ENCODE peak calls at places on chromosomes 4 and X, in ten cellular contexts. One of them, this sample, is unnamed.

GRCh38 chr4:14744346-14744745 is 257.9 kb upstream of the CPEB2 start:
- DNase-seq in activated CD4-positive, alpha-beta T cell treated with anti-CD3 and anti-CD28 coated beads, Interleukin-2, amount 50 U/mL, for 1 hour: no peak
- DNase-seq in HT1080: no peak
- DNase-seq in occipital lobe: no peak
- DNase-seq in ureter: no peak
- DNase-seq in NCI-H526: no peak
- DNase-seq in stimulated activated CD8-positive, alpha-beta memory T cell treated with anti-CD3 and anti-CD28 coated beads, Interleukin-12 subunit alpha, Interleukin-12 subunit beta, amount 100 ng/mL, for 4 hours: no peak
- DNase-seq in cardiac muscle cell: no peak
- DNase-seq in endothelial cell: no peak
- DNase-seq in nucleus accumbens: no peak
- DNase-seq in this sample: no peak

GRCh38 chr4:185282968-185283367 is 73.6 kb downstream of the SNX25 start:
- DNase-seq in nucleus accumbens: no peak
- DNase-seq in activated CD4-positive, alpha-beta T cell treated with anti-CD3 and anti-CD28 coated beads, Interleukin-2, amount 50 U/mL, for 1 hour: no peak
- DNase-seq in NCI-H526: no peak
- DNase-seq in cardiac muscle cell: no peak
- DNase-seq in ureter: no peak
- DNase-seq in occipital lobe: no peak
- DNase-seq in HT1080: peak; percentile 30
- DNase-seq in endothelial cell: no peak
- DNase-seq in stimulated activated CD8-positive, alpha-beta memory T cell treated with anti-CD3 and anti-CD28 coated beads, Interleukin-12 subunit alpha, Interleukin-12 subunit beta, amount 100 ng/mL, for 4 hours: no peak
- DNase-seq in this sample: no peak

GRCh38 chr4:72966652-72967051 is 102.9 kb downstream of the COX18 start:
- DNase-seq in HT1080: no peak
- DNase-seq in ureter: no peak
- DNase-seq in endothelial cell: no peak
- DNase-seq in nucleus accumbens: no peak
- DNase-seq in activated CD4-positive, alpha-beta T cell treated with anti-CD3 and anti-CD28 coated beads, Interleukin-2, amount 50 U/mL, for 1 hour: no peak
- DNase-seq in NCI-H526: no peak
- DNase-seq in occipital lobe: no peak
- DNase-seq in cardiac muscle cell: no peak
- DNase-seq in stimulated activated CD8-positive, alpha-beta memory T cell treated with anti-CD3 and anti-CD28 coated beads, Interleukin-12 subunit alpha, Interleukin-12 subunit beta, amount 100 ng/mL, for 4 hours: no peak
- DNase-seq in this sample: no peak

GRCh38 chr4:136769717-136770116 is 762.6 kb downstream of the PCDH18 start:
- DNase-seq in stimulated activated CD8-positive, alpha-beta memory T cell treated with anti-CD3 and anti-CD28 coated beads, Interleukin-12 subunit alpha, Interleukin-12 subunit beta, amount 100 ng/mL, for 4 hours: no peak
- DNase-seq in activated CD4-positive, alpha-beta T cell treated with anti-CD3 and anti-CD28 coated beads, Interleukin-2, amount 50 U/mL, for 1 hour: no peak
- DNase-seq in occipital lobe: no peak
- DNase-seq in NCI-H526: no peak
- DNase-seq in cardiac muscle cell: no peak
- DNase-seq in HT1080: no peak
- DNase-seq in nucleus accumbens: no peak
- DNase-seq in endothelial cell: no peak
- DNase-seq in ureter: no peak
- DNase-seq in this sample: no peak

GRCh38 chrX:39437670-39438441 is 636.6 kb downstream of the MID1IP1 start:
- DNase-seq in nucleus accumbens: no peak
- DNase-seq in cardiac muscle cell: no peak
- DNase-seq in NCI-H526: no peak
- DNase-seq in stimulated activated CD8-positive, alpha-beta memory T cell treated with anti-CD3 and anti-CD28 coated beads, Interleukin-12 subunit alpha, Interleukin-12 subunit beta, amount 100 ng/mL, for 4 hours: no peak
- DNase-seq in HT1080: no peak
- DNase-seq in activated CD4-positive, alpha-beta T cell treated with anti-CD3 and anti-CD28 coated beads, Interleukin-2, amount 50 U/mL, for 1 hour: no peak
- DNase-seq in occipital lobe: no peak
- DNase-seq in endothelial cell: no peak
- DNase-seq in ureter: no peak
- DNase-seq in this sample: no peak

GRCh38 chrX:134431894-134432293 is 28.1 kb upstream of the HPRT1 start:
- DNase-seq in occipital lobe: no peak
- DNase-seq in ureter: no peak
- DNase-seq in cardiac muscle cell: no peak
- DNase-seq in HT1080: peak; percentile 86
- DNase-seq in stimulated activated CD8-positive, alpha-beta memory T cell treated with anti-CD3 and anti-CD28 coated beads, Interleukin-12 subunit alpha, Interleukin-12 subunit beta, amount 100 ng/mL, for 4 hours: no peak
- DNase-seq in nucleus accumbens: no peak
- DNase-seq in activated CD4-positive, alpha-beta T cell treated with anti-CD3 and anti-CD28 coated beads, Interleukin-2, amount 50 U/mL, for 1 hour: no peak
- DNase-seq in NCI-H526: no peak
- DNase-seq in endothelial cell: no peak
- DNase-seq in this sample: no peak

GRCh38 chrX:153657161-153657560 is 10.2 kb downstream of the DUSP9 start:
- DNase-seq in cardiac muscle cell: no peak
- DNase-seq in activated CD4-positive, alpha-beta T cell treated with anti-CD3 and anti-CD28 coated beads, Interleukin-2, amount 50 U/mL, for 1 hour: no peak
- DNase-seq in NCI-H526: no peak
- DNase-seq in endothelial cell: no peak
- DNase-seq in HT1080: no peak
- DNase-seq in occipital lobe: no peak
- DNase-seq in nucleus accumbens: no peak
- DNase-seq in stimulated activated CD8-positive, alpha-beta memory T cell treated with anti-CD3 and anti-CD28 coated beads, Interleukin-12 subunit alpha, Interleukin-12 subunit beta, amount 100 ng/mL, for 4 hours: no peak
- DNase-seq in ureter: no peak
- DNase-seq in this sample: no peak

GRCh38 chr4:110787781-110788180 is 164.9 kb upstream of the PITX2 start:
- DNase-seq in endothelial cell: no peak
- DNase-seq in nucleus accumbens: no peak
- DNase-seq in cardiac muscle cell: no peak
- DNase-seq in occipital lobe: no peak
- DNase-seq in stimulated activated CD8-positive, alpha-beta memory T cell treated with anti-CD3 and anti-CD28 coated beads, Interleukin-12 subunit alpha, Interleukin-12 subunit beta, amount 100 ng/mL, for 4 hours: no peak
- DNase-seq in HT1080: no peak
- DNase-seq in ureter: no peak
- DNase-seq in activated CD4-positive, alpha-beta T cell treated with anti-CD3 and anti-CD28 coated beads, Interleukin-2, amount 50 U/mL, for 1 hour: no peak
- DNase-seq in NCI-H526: no peak
- DNase-seq in this sample: no peak

GRCh38 chr4:25308761-25309160 is 3.8 kb upstream of the ZCCHC4 start:
- DNase-seq in activated CD4-positive, alpha-beta T cell treated with anti-CD3 and anti-CD28 coated beads, Interleukin-2, amount 50 U/mL, for 1 hour: no peak
- DNase-seq in ureter: no peak
- DNase-seq in cardiac muscle cell: peak; percentile 18
- DNase-seq in endothelial cell: no peak
- DNase-seq in NCI-H526: no peak
- DNase-seq in occipital lobe: no peak
- DNase-seq in stimulated activated CD8-positive, alpha-beta memory T cell treated with anti-CD3 and anti-CD28 coated beads, Interleukin-12 subunit alpha, Interleukin-12 subunit beta, amount 100 ng/mL, for 4 hours: no peak
- DNase-seq in HT1080: peak; percentile 36
- DNase-seq in nucleus accumbens: no peak
- DNase-seq in this sample: no peak

GRCh38 chr4:129240816-129241215 is 144.9 kb downstream of the C4orf33 start:
- DNase-seq in cardiac muscle cell: no peak
- DNase-seq in endothelial cell: no peak
- DNase-seq in activated CD4-positive, alpha-beta T cell treated with anti-CD3 and anti-CD28 coated beads, Interleukin-2, amount 50 U/mL, for 1 hour: no peak
- DNase-seq in NCI-H526: no peak
- DNase-seq in HT1080: no peak
- DNase-seq in stimulated activated CD8-positive, alpha-beta memory T cell treated with anti-CD3 and anti-CD28 coated beads, Interleukin-12 subunit alpha, Interleukin-12 subunit beta, amount 100 ng/mL, for 4 hours: no peak
- DNase-seq in ureter: no peak
- DNase-seq in nucleus accumbens: no peak
- DNase-seq in occipital lobe: no peak
- DNase-seq in this sample: no peak

GRCh38 chr4:8238061-8238511 is 31.5 kb upstream of the HTRA3 start:
- DNase-seq in NCI-H526: peak; percentile 81
- DNase-seq in ureter: no peak
- DNase-seq in stimulated activated CD8-positive, alpha-beta memory T cell treated with anti-CD3 and anti-CD28 coated beads, Interleukin-12 subunit alpha, Interleukin-12 subunit beta, amount 100 ng/mL, for 4 hours: no peak
- DNase-seq in HT1080: no peak
- DNase-seq in nucleus accumbens: no peak
- DNase-seq in occipital lobe: no peak
- DNase-seq in activated CD4-positive, alpha-beta T cell treated with anti-CD3 and anti-CD28 coated beads, Interleukin-2, amount 50 U/mL, for 1 hour: peak; percentile 29
- DNase-seq in cardiac muscle cell: no peak
- DNase-seq in endothelial cell: no peak
- DNase-seq in this sample: no peak

GRCh38 chr4:8725071-8725841 is 132.7 kb downstream of the CPZ start:
- DNase-seq in cardiac muscle cell: peak; percentile 28
- DNase-seq in ureter: peak; percentile 32
- DNase-seq in endothelial cell: no peak
- DNase-seq in nucleus accumbens: no peak
- DNase-seq in occipital lobe: no peak
- DNase-seq in stimulated activated CD8-positive, alpha-beta memory T cell treated with anti-CD3 and anti-CD28 coated beads, Interleukin-12 subunit alpha, Interleukin-12 subunit beta, amount 100 ng/mL, for 4 hours: no peak
- DNase-seq in NCI-H526: no peak
- DNase-seq in activated CD4-positive, alpha-beta T cell treated with anti-CD3 and anti-CD28 coated beads, Interleukin-2, amount 50 U/mL, for 1 hour: no peak
- DNase-seq in HT1080: no peak
- DNase-seq in this sample: no peak

GRCh38 chr4:103046416-103047290 is 27.1 kb upstream of the SLC9B1 start:
- DNase-seq in NCI-H526: peak; percentile 39
- DNase-seq in nucleus accumbens: no peak
- DNase-seq in cardiac muscle cell: peak; percentile 63
- DNase-seq in stimulated activated CD8-positive, alpha-beta memory T cell treated with anti-CD3 and anti-CD28 coated beads, Interleukin-12 subunit alpha, Interleukin-12 subunit beta, amount 100 ng/mL, for 4 hours: no peak
- DNase-seq in occipital lobe: no peak
- DNase-seq in HT1080: peak; percentile 26
- DNase-seq in ureter: no peak
- DNase-seq in activated CD4-positive, alpha-beta T cell treated with anti-CD3 and anti-CD28 coated beads, Interleukin-2, amount 50 U/mL, for 1 hour: peak; percentile 29
- DNase-seq in endothelial cell: peak; percentile 24
- DNase-seq in this sample: peak; percentile 52

GRCh38 chr4:127604949-127605709 is 27.6 kb upstream of the INTU start:
- DNase-seq in occipital lobe: no peak
- DNase-seq in nucleus accumbens: no peak
- DNase-seq in stimulated activated CD8-positive, alpha-beta memory T cell treated with anti-CD3 and anti-CD28 coated beads, Interleukin-12 subunit alpha, Interleukin-12 subunit beta, amount 100 ng/mL, for 4 hours: no peak
- DNase-seq in ureter: no peak
- DNase-seq in NCI-H526: peak; percentile 60
- DNase-seq in cardiac muscle cell: peak; percentile 47
- DNase-seq in HT1080: no peak
- DNase-seq in activated CD4-positive, alpha-beta T cell treated with anti-CD3 and anti-CD28 coated beads, Interleukin-2, amount 50 U/mL, for 1 hour: no peak
- DNase-seq in endothelial cell: no peak
- DNase-seq in this sample: peak; percentile 52

GRCh38 chrX:53817548-53817947 is 131.0 kb upstream of the HUWE1 start:
- DNase-seq in HT1080: no peak
- DNase-seq in activated CD4-positive, alpha-beta T cell treated with anti-CD3 and anti-CD28 coated beads, Interleukin-2, amount 50 U/mL, for 1 hour: no peak
- DNase-seq in ureter: no peak
- DNase-seq in endothelial cell: no peak
- DNase-seq in cardiac muscle cell: no peak
- DNase-seq in occipital lobe: no peak
- DNase-seq in nucleus accumbens: no peak
- DNase-seq in stimulated activated CD8-positive, alpha-beta memory T cell treated with anti-CD3 and anti-CD28 coated beads, Interleukin-12 subunit alpha, Interleukin-12 subunit beta, amount 100 ng/mL, for 4 hours: no peak
- DNase-seq in NCI-H526: no peak
- DNase-seq in this sample: no peak